ENCODE peak calls at places on chromosomes 3 and 15, in eight cellular contexts. One of them, this sample, is unnamed.

GRCh38 chr15:83695901-83696425 is 42.0 kb downstream of the ADAMTSL3 start:
- DNase-seq in neural progenitor cell: no peak
- DNase-seq in foreskin fibroblast: no peak
- DNase-seq in HL-60: no peak
- DNase-seq in fibroblast of mammary gland: peak; percentile 24
- DNase-seq in breast epithelium: no peak
- DNase-seq in kidney epithelial cell: no peak
- DNase-seq in dorsolateral prefrontal cortex: no peak
- DNase-seq in this sample: no peak

GRCh38 chr15:92623435-92623834 is 32.1 kb downstream of the FAM174B start:
- DNase-seq in neural progenitor cell: no peak
- DNase-seq in foreskin fibroblast: no peak
- DNase-seq in HL-60: no peak
- DNase-seq in fibroblast of mammary gland: no peak
- DNase-seq in breast epithelium: peak; percentile 48
- DNase-seq in kidney epithelial cell: no peak
- DNase-seq in dorsolateral prefrontal cortex: no peak
- DNase-seq in this sample: no peak

GRCh38 chr3:113249111-113249510 is 37.8 kb downstream of the BOC start:
- DNase-seq in neural progenitor cell: no peak
- DNase-seq in foreskin fibroblast: peak; percentile 91
- DNase-seq in HL-60: no peak
- DNase-seq in fibroblast of mammary gland: peak; percentile 95
- DNase-seq in breast epithelium: no peak
- DNase-seq in kidney epithelial cell: no peak
- DNase-seq in dorsolateral prefrontal cortex: no peak
- DNase-seq in this sample: no peak

GRCh38 chr15:96273317-96274086 is 57.0 kb upstream of the NR2F2 start:
- DNase-seq in neural progenitor cell: no peak
- DNase-seq in foreskin fibroblast: peak; percentile 99
- DNase-seq in HL-60: no peak
- DNase-seq in fibroblast of mammary gland: peak; percentile 100
- DNase-seq in breast epithelium: no peak
- DNase-seq in kidney epithelial cell: peak; percentile 99
- DNase-seq in dorsolateral prefrontal cortex: no peak
- DNase-seq in this sample: no peak

GRCh38 chr3:72438072-72438471 is 410.2 kb downstream of the SHQ1 start:
- DNase-seq in neural progenitor cell: no peak
- DNase-seq in foreskin fibroblast: no peak
- DNase-seq in HL-60: no peak
- DNase-seq in fibroblast of mammary gland: no peak
- DNase-seq in breast epithelium: no peak
- DNase-seq in kidney epithelial cell: no peak
- DNase-seq in dorsolateral prefrontal cortex: no peak
- DNase-seq in this sample: no peak

GRCh38 chr15:38603271-38603670 is 38.7 kb upstream of the RASGRP1 start:
- DNase-seq in neural progenitor cell: no peak
- DNase-seq in foreskin fibroblast: no peak
- DNase-seq in HL-60: no peak
- DNase-seq in fibroblast of mammary gland: no peak
- DNase-seq in breast epithelium: no peak
- DNase-seq in kidney epithelial cell: no peak
- DNase-seq in dorsolateral prefrontal cortex: no peak
- DNase-seq in this sample: no peak

GRCh38 chr3:26522919-26523318 is 99.7 kb upstream of the LRRC3B start:
- DNase-seq in neural progenitor cell: no peak
- DNase-seq in foreskin fibroblast: no peak
- DNase-seq in HL-60: no peak
- DNase-seq in fibroblast of mammary gland: no peak
- DNase-seq in breast epithelium: no peak
- DNase-seq in kidney epithelial cell: no peak
- DNase-seq in dorsolateral prefrontal cortex: no peak
- DNase-seq in this sample: no peak

GRCh38 chr15:43150171-43150929 is 17.0 kb downstream of the TMEM62 start:
- DNase-seq in neural progenitor cell: no peak
- DNase-seq in foreskin fibroblast: peak; percentile 98
- DNase-seq in HL-60: no peak
- DNase-seq in fibroblast of mammary gland: peak; percentile 99
- DNase-seq in breast epithelium: no peak
- DNase-seq in kidney epithelial cell: peak; percentile 70
- DNase-seq in dorsolateral prefrontal cortex: no peak
- DNase-seq in this sample: no peak

GRCh38 chr3:15399970-15400369 is 27.4 kb downstream of the METTL6 start:
- DNase-seq in neural progenitor cell: no peak
- DNase-seq in foreskin fibroblast: no peak
- DNase-seq in HL-60: no peak
- DNase-seq in fibroblast of mammary gland: no peak
- DNase-seq in breast epithelium: no peak
- DNase-seq in kidney epithelial cell: no peak
- DNase-seq in dorsolateral prefrontal cortex: no peak
- DNase-seq in this sample: no peak

GRCh38 chr15:93024293-93024692 is 64.7 kb downstream of the RGMA start:
- DNase-seq in neural progenitor cell: no peak
- DNase-seq in foreskin fibroblast: no peak
- DNase-seq in HL-60: no peak
- DNase-seq in fibroblast of mammary gland: no peak
- DNase-seq in breast epithelium: no peak
- DNase-seq in kidney epithelial cell: no peak
- DNase-seq in dorsolateral prefrontal cortex: no peak
- DNase-seq in this sample: no peak

GRCh38 chr15:86916671-86917450 is 837.2 kb downstream of the AGBL1 start:
- DNase-seq in neural progenitor cell: peak; percentile 11
- DNase-seq in foreskin fibroblast: no peak
- DNase-seq in HL-60: no peak
- DNase-seq in fibroblast of mammary gland: no peak
- DNase-seq in breast epithelium: no peak
- DNase-seq in kidney epithelial cell: no peak
- DNase-seq in dorsolateral prefrontal cortex: peak; percentile 83
- DNase-seq in this sample: no peak

GRCh38 chr15:74201656-74202420 is 749 bp downstream of the STRA6 start:
- DNase-seq in neural progenitor cell: no peak
- DNase-seq in foreskin fibroblast: peak; percentile 19
- DNase-seq in HL-60: no peak
- DNase-seq in fibroblast of mammary gland: peak; percentile 59
- DNase-seq in breast epithelium: no peak
- DNase-seq in kidney epithelial cell: no peak
- DNase-seq in dorsolateral prefrontal cortex: no peak
- DNase-seq in this sample: no peak

DNA sequence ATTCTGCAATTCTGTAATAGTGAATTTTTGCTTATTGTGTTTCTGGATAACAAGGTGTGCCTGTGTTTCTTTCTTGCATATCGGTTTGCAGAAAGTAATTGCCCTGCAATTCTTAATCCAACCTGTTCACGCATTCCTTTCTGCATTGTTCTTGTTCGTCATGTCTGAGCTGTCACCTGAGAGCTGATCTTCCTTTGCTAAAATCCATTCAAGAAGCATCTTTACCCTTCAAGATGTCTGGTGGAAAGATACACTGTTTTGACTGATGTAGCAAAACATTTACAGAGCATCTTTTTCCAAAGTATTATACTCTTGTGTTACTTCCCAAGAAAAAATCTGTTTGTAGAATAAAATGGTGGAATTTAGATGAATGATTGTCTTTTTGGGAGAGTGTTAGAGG is 159.0 kb upstream of the WNT5A start:
- DNase-seq in neural progenitor cell: no peak
- DNase-seq in foreskin fibroblast: no peak
- DNase-seq in HL-60: no peak
- DNase-seq in fibroblast of mammary gland: no peak
- DNase-seq in breast epithelium: no peak
- DNase-seq in kidney epithelial cell: no peak
- DNase-seq in dorsolateral prefrontal cortex: no peak
- DNase-seq in this sample: no peak
- TF ChIP-seq CTCF in neural progenitor cell: no peak
- TF ChIP-seq CTCF in foreskin fibroblast: no peak
- TF ChIP-seq CTCF in HL-60: no peak
- TF ChIP-seq CTCF in fibroblast of mammary gland: no peak
- TF ChIP-seq CTCF in breast epithelium: no peak
- TF ChIP-seq CTCF in kidney epithelial cell: no peak
- TF ChIP-seq CTCF in dorsolateral prefrontal cortex: no peak
- TF ChIP-seq CTCF in this sample: no peak

GRCh38 chr3:37558580-37558979 is 303.1 kb upstream of the CTDSPL start:
- DNase-seq in neural progenitor cell: peak; percentile 15
- DNase-seq in foreskin fibroblast: no peak
- DNase-seq in HL-60: no peak
- DNase-seq in fibroblast of mammary gland: no peak
- DNase-seq in breast epithelium: no peak
- DNase-seq in kidney epithelial cell: no peak
- DNase-seq in dorsolateral prefrontal cortex: no peak
- DNase-seq in this sample: no peak
- TF ChIP-seq CTCF in neural progenitor cell: no peak
- TF ChIP-seq CTCF in foreskin fibroblast: no peak
- TF ChIP-seq CTCF in HL-60: no peak
- TF ChIP-seq CTCF in fibroblast of mammary gland: no peak
- TF ChIP-seq CTCF in breast epithelium: no peak
- TF ChIP-seq CTCF in kidney epithelial cell: no peak
- TF ChIP-seq CTCF in dorsolateral prefrontal cortex: no peak
- TF ChIP-seq CTCF in this sample: no peak

GRCh38 chr3:39407259-39407629 is 724 bp downstream of the RPSA start:
- DNase-seq in neural progenitor cell: no peak
- DNase-seq in foreskin fibroblast: no peak
- DNase-seq in HL-60: peak; percentile 46
- DNase-seq in fibroblast of mammary gland: no peak
- DNase-seq in breast epithelium: no peak
- DNase-seq in kidney epithelial cell: no peak
- DNase-seq in dorsolateral prefrontal cortex: no peak
- DNase-seq in this sample: no peak

GRCh38 chr3:39407773-39408492 is 1.4 kb downstream of the RPSA start:
- DNase-seq in neural progenitor cell: no peak
- DNase-seq in foreskin fibroblast: peak; percentile 41
- DNase-seq in HL-60: peak; percentile 38
- DNase-seq in fibroblast of mammary gland: peak; percentile 30
- DNase-seq in breast epithelium: no peak
- DNase-seq in kidney epithelial cell: no peak
- DNase-seq in dorsolateral prefrontal cortex: no peak
- DNase-seq in this sample: no peak

GRCh38 chr3:39405687-39406367 is 693 bp upstream of the RPSA start:
- DNase-seq in neural progenitor cell: no peak
- DNase-seq in foreskin fibroblast: no peak
- DNase-seq in HL-60: no peak
- DNase-seq in fibroblast of mammary gland: no peak
- DNase-seq in breast epithelium: no peak
- DNase-seq in kidney epithelial cell: no peak
- DNase-seq in dorsolateral prefrontal cortex: no peak
- DNase-seq in this sample: no peak

GRCh38 chr3:39404943-39405686 is 1.4 kb upstream of the RPSA start:
- DNase-seq in neural progenitor cell: no peak
- DNase-seq in foreskin fibroblast: no peak
- DNase-seq in HL-60: no peak
- DNase-seq in fibroblast of mammary gland: no peak
- DNase-seq in breast epithelium: no peak
- DNase-seq in kidney epithelial cell: no peak
- DNase-seq in dorsolateral prefrontal cortex: no peak
- DNase-seq in this sample: no peak

GRCh38 chr3:39406368-39407258 is at the start of gene RPSA:
- DNase-seq in neural progenitor cell: peak; percentile 97
- DNase-seq in foreskin fibroblast: peak; percentile 98
- DNase-seq in HL-60: peak; percentile 95
- DNase-seq in fibroblast of mammary gland: peak; percentile 96
- DNase-seq in breast epithelium: peak; percentile 92
- DNase-seq in kidney epithelial cell: peak; percentile 85
- DNase-seq in dorsolateral prefrontal cortex: peak; percentile 88
- DNase-seq in this sample: peak; percentile 68
- TF ChIP-seq CTCF in neural progenitor cell: peak; percentile 42
- TF ChIP-seq CTCF in foreskin fibroblast: peak; percentile 31
- TF ChIP-seq CTCF in HL-60: peak; percentile 24
- TF ChIP-seq CTCF in fibroblast of mammary gland: no peak
- TF ChIP-seq CTCF in breast epithelium: no peak
- TF ChIP-seq CTCF in kidney epithelial cell: peak; percentile 36
- TF ChIP-seq CTCF in dorsolateral prefrontal cortex: peak; percentile 24
- TF ChIP-seq CTCF in this sample: no peak

DNA sequence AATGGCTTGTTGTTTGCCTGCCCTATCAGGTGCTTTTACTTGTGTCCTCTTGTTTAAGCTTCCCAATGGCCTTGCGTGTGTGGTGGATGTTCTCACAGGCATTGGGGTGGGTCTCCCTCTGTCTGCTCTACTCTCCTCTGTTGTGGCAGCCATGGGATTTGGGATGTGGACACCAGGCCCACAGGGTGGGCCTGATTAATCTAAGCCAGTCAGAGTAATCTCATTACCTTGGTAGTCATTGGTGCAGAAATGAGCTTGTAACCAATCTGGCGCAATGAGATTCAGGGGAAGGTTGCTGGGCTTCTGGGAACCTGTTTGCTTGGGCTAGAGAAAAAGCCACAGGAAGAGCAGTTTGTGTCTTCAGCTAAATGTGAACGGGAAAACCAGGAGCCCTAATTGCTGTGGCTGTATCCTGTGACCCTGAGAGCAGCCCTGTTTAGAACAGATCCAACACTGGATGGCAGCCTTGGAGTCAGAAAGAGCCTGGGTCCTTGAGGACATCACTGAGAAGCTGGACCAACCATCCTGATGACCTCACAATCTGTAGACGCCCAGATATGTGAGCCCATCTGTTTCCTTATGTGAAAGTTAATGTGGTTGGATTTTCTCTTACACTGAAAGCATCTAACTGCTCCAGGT is 157.3 kb upstream of the UBE2E1 start:
- DNase-seq in neural progenitor cell: peak; percentile 66
- DNase-seq in foreskin fibroblast: peak; percentile 78
- DNase-seq in HL-60: no peak
- DNase-seq in fibroblast of mammary gland: peak; percentile 76
- DNase-seq in breast epithelium: no peak
- DNase-seq in kidney epithelial cell: no peak
- DNase-seq in dorsolateral prefrontal cortex: no peak
- DNase-seq in this sample: no peak
- TF ChIP-seq CTCF in neural progenitor cell: peak; percentile 9
- TF ChIP-seq CTCF in foreskin fibroblast: peak; percentile 18
- TF ChIP-seq CTCF in HL-60: no peak
- TF ChIP-seq CTCF in fibroblast of mammary gland: peak; percentile 24
- TF ChIP-seq CTCF in breast epithelium: no peak
- TF ChIP-seq CTCF in kidney epithelial cell: no peak
- TF ChIP-seq CTCF in dorsolateral prefrontal cortex: no peak
- TF ChIP-seq CTCF in this sample: no peak

GRCh38 chr15:99014803-99015676 is 7.4 kb upstream of the PGPEP1L start:
- DNase-seq in neural progenitor cell: peak; percentile 91
- DNase-seq in foreskin fibroblast: peak; percentile 73
- DNase-seq in HL-60: no peak
- DNase-seq in fibroblast of mammary gland: peak; percentile 33
- DNase-seq in breast epithelium: peak; percentile 80
- DNase-seq in kidney epithelial cell: no peak
- DNase-seq in dorsolateral prefrontal cortex: no peak
- DNase-seq in this sample: peak; percentile 34
- TF ChIP-seq CTCF in neural progenitor cell: no peak
- TF ChIP-seq CTCF in foreskin fibroblast: no peak
- TF ChIP-seq CTCF in HL-60: no peak
- TF ChIP-seq CTCF in fibroblast of mammary gland: no peak
- TF ChIP-seq CTCF in breast epithelium: no peak
- TF ChIP-seq CTCF in kidney epithelial cell: no peak
- TF ChIP-seq CTCF in dorsolateral prefrontal cortex: no peak
- TF ChIP-seq CTCF in this sample: no peak

This sample was measured in omental fat pad.